ENCODE peak calls at places on chromosomes 3 and 15, in four cellular contexts. C, G, X and Z are unnamed samples.

GRCh38 chr3:72892870-72893269 is 5.0 kb downstream of the GXYLT2 start:
- DNase-seq in C (peak; percentile 74), X (no peak), G (no peak), Z (no peak)

GRCh38 chr3:29552036-29552435 is 271.2 kb downstream of the RBMS3 start:
- DNase-seq in C (no peak), X (no peak), G (no peak), Z (no peak)

GRCh38 chr3:119894195-119894594 is 112.3 kb downstream of the NR1I2 start:
- DNase-seq in X (no peak), G (no peak), C (no peak), Z (no peak)

GRCh38 chr3:141795719-141796435 is 32.7 kb downstream of the GRK7 start:
- DNase-seq in C (no peak), G (peak; percentile 86), X (no peak), Z (peak; percentile 24)

GRCh38 chr3:147389265-147390175 is 16.8 kb downstream of the ZIC4 start:
- DNase-seq in G (no peak), X (no peak), C (no peak), Z (no peak)

GRCh38 chr3:172675371-172676193 is 35.3 kb downstream of the NCEH1 start:
- DNase-seq in X (peak; percentile 63), G (no peak), C (peak; percentile 33), Z (no peak)

GRCh38 chr3:65597952-65598413 is 440.7 kb downstream of the MAGI1 start:
- DNase-seq in C (no peak), X (no peak), G (no peak), Z (no peak)

GRCh38 chr3:165195628-165196576 is at the start of gene SLITRK3:
- DNase-seq in C (peak; percentile 63), X (peak; percentile 31), G (no peak), Z (no peak)

GRCh38 chr15:57319919-57320542 is 56.3 kb upstream of the CGNL1 start:
- DNase-seq in G (no peak), C (no peak), X (no peak), Z (no peak)